ENCODE peak calls at places on chromosomes 11 and 22, in six cellular contexts. E is left lung, D is ovary, G is fibroblast of lung, N is uterus, Q is sigmoid colon. A is an unnamed sample.

GRCh38 chr11:75853971-75854370 is 39.0 kb downstream of the UVRAG start:
- DNase-seq in G (no peak), D (no peak), N (no peak), Q (no peak), E (no peak), A (no peak)

GRCh38 chr11:118689503-118689851 is 10.0 kb upstream of the TREH start:
- DNase-seq in N (peak; percentile 20), D (no peak), G (no peak), E (no peak), Q (no peak), A (no peak)

GRCh38 chr22:42908082-42908746 is 51.1 kb upstream of the ARFGAP3 start:
- DNase-seq in G (no peak), N (no peak), Q (no peak), D (no peak), E (no peak), A (no peak)

GRCh38 chr11:125445731-125446130 is 50.3 kb downstream of the FEZ1 start:
- DNase-seq in E (no peak), G (no peak), D (no peak), N (no peak), Q (peak; percentile 40), A (no peak)

GRCh38 chr22:41966607-41967240 is 2.5 kb upstream of the SEPTIN3 start:
- DNase-seq in E (no peak), Q (no peak), G (peak; percentile 88), D (no peak), N (no peak), A (peak; percentile 52)

GRCh38 chr22:47002692-47003091 is 240.2 kb downstream of the TBC1D22A start:
- DNase-seq in E (no peak), D (no peak), Q (peak; percentile 34), G (no peak), N (no peak), A (no peak)

GRCh38 chr22:39176067-39176621 is 23.7 kb upstream of the CBX7 start:
- DNase-seq in Q (peak; percentile 88), G (peak; percentile 43), D (peak; percentile 77), N (peak; percentile 72), E (peak; percentile 49), A (no peak)

GRCh38 chr11:12705874-12706273 is 31.7 kb downstream of the TEAD1 start:
- DNase-seq in D (no peak), N (no peak), E (no peak), Q (no peak), G (peak; percentile 76), A (no peak)

GRCh38 chr11:23540101-23540561 is 679.9 kb upstream of the CCDC179 start:
- DNase-seq in G (peak; percentile 53), N (no peak), Q (peak; percentile 44), D (no peak), E (no peak), A (no peak)

GRCh38 chr22:40436460-40437431 is 66.4 kb downstream of the SGSM3 start:
- DNase-seq in D (peak; percentile 39), Q (no peak), E (no peak), G (peak; percentile 80), N (peak; percentile 43), A (peak; percentile 61)

GRCh38 chr11:78961938-78962701 is 387.5 kb upstream of the NARS2 start:
- DNase-seq in N (no peak), E (no peak), Q (no peak), D (no peak), G (peak; percentile 69), A (no peak)

GRCh38 chr11:100741866-100742625 is 55.0 kb downstream of the ARHGAP42 start:
- DNase-seq in N (no peak), Q (no peak), E (no peak), G (peak; percentile 65), D (no peak), A (no peak)

GRCh38 chr11:41461057-41461681 is 1.7 kb upstream of the LRRC4C start:
- DNase-seq in E (no peak), G (no peak), N (no peak), D (no peak), Q (no peak), A (no peak)

GRCh38 chr11:108592591-108593213 is 866 bp downstream of the EXPH5 start:
- DNase-seq in E (no peak), D (peak; percentile 10), N (peak; percentile 31), G (no peak), Q (no peak), A (peak; percentile 33)

GRCh38 chr22:25898707-25899365 is 156.8 kb downstream of the MYO18B start:
- DNase-seq in Q (no peak), E (no peak), N (no peak), G (no peak), D (no peak), A (no peak)

GRCh38 chr22:37314315-37315046 is 32.2 kb downstream of the CYTH4 start:
- DNase-seq in D (no peak), Q (no peak), G (no peak), N (no peak), E (no peak), A (peak; percentile 50)

GRCh38 chr22:43926349-43926710 is 2.7 kb downstream of the PNPLA3 start:
- DNase-seq in N (no peak), Q (no peak), D (no peak), G (no peak), E (no peak), A (no peak)
- H3K4me1 ChIP-seq in N (no peaks in the 10 kb centered on the region), Q (peaks cover 12% of the 10 kb centered on the region), D (peaks cover 2% of the 10 kb centered on the region), G (peaks cover 16% of the 10 kb centered on the region), E (peaks cover 7% of the 10 kb centered on the region), A (no peaks in the 10 kb centered on the region)

DNA sequence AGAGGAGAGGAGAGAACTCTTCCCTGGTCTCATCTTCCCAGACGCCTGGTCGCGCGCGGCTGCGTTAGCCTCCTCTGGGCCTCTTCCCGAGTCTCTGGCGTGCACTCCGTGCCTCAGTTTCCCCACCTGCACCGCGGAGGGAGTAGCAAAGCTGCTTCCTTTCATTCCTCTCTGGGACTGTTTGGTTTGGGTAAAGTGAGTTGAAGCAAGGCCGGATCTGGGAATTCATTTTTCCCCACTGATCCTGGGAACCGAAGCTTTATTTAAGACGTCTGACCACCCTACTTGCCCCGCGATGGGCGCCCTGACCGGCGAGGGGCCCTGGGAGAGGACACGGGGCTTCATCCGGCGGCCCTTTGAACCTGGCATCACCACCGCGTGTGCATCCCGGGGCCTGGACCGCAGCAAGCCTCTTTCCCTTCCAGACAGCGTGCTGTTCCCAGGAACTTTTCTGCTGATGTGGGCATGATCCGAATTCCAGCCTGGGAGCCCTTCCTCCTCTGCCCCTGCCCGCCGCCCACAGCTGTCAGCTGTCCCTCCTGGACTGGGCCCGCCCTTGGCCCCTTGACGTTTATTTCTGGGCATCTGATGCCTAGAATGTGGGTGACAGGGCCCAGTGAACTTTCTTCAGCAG is 758 bp downstream of the LDLRAD3 start:
- DNase-seq in G (peak; percentile 54), D (peak; percentile 14), Q (no peak), E (no peak), N (no peak), A (no peak)
- H3K27ac ChIP-seq in G (peak overlapping the region; percentile 18), D (peak overlapping the region; percentile 47), Q (no peak overlapping the region), E (no peak overlapping the region), N (peak overlapping the region; percentile 74), A (no peak overlapping the region)

GRCh38 chr22:22851969-22852368 is 35.6 kb upstream of the IGLL5 start:
- DNase-seq in E (no peak), Q (no peak), N (no peak), D (no peak), G (no peak), A (no peak)
- H3K4me1 ChIP-seq in E (no peaks in the 10 kb centered on the region), Q (no peaks in the 10 kb centered on the region), N (no peaks in the 10 kb centered on the region), D (no peaks in the 10 kb centered on the region), G (no peaks in the 10 kb centered on the region), A (peaks cover 12% of the 10 kb centered on the region)

GRCh38 chr11:113876798-113877672 is 1.7 kb upstream of the USP28 start:
- DNase-seq in N (no peak), D (no peak), G (no peak), E (no peak), Q (no peak), A (no peak)
- H3K27ac ChIP-seq in N (no peak overlapping the region), D (no peak overlapping the region), G (no peak overlapping the region), E (no peak overlapping the region), Q (no peak overlapping the region), A (no peak overlapping the region)

DNA sequence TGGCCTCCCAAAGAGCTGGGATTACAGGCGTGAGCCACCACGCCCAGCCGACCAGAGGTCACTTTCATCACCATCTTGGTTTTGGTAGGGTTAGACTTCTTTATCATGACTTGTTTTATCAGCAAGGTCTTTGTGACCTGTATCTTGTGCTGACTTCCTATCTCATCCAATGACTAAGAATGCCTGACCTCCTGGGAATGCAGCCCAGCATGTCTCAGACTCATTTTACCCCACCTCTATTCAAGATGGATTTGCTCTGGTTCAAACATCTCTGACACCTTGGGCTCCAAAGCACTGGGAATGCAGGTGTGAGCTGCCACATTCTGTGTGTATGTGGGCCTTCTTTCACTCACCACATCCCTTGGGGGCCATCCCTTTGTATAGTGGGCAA is 5.1 kb upstream of the TALDO1 start:
- DNase-seq in Q (no peak), D (no peak), N (no peak), E (no peak), G (no peak), A (no peak)
- H3K4me1 ChIP-seq in Q (peaks cover 7% of the 10 kb centered on the region), D (peaks cover 7% of the 10 kb centered on the region), N (no peaks in the 10 kb centered on the region), E (peaks cover 5% of the 10 kb centered on the region), G (no peaks in the 10 kb centered on the region), A (peaks cover 18% of the 10 kb centered on the region)

GRCh38 chr11:3086671-3087150 is 29.5 kb upstream of the CARS1 start:
- DNase-seq in Q (no peak), D (peak; percentile 11), G (no peak), E (no peak), N (no peak), A (no peak)

GRCh38 chr11:3086114-3086513 is 28.9 kb upstream of the CARS1 start:
- DNase-seq in D (no peak), E (no peak), N (no peak), Q (no peak), G (no peak), A (no peak)

GRCh38 chr11:3087373-3087772 is 30.1 kb upstream of the CARS1 start:
- DNase-seq in Q (no peak), D (peak; percentile 7), G (no peak), E (no peak), N (no peak), A (no peak)

GRCh38 chr11:3083321-3083720 is 26.1 kb upstream of the CARS1 start:
- DNase-seq in N (no peak), D (no peak), G (no peak), Q (no peak), E (no peak), A (no peak)

DNA sequence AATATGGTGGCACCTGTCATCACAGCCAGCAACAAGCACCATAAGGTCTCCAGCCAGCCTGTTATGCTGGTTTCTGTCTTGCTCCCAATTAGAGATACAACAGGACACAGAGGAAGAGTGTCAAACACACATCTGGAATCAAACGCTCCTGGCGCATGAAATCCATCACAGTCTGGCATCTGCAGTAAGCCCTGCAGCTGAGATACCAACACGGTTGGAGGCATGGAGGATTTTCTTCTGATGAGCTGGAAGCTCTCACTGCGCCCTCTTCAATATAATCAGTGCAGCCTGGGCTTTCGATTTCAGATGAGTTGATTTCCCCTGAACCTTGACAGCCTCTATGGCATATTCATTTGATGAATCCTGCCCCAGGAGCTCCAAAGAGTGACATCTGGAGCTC is 27.8 kb upstream of the CARS1 start:
- DNase-seq in N (no peak), Q (no peak), D (no peak), G (no peak), E (no peak), A (no peak)
- H3K27ac ChIP-seq in N (no peak overlapping the region), Q (no peak overlapping the region), D (no peak overlapping the region), G (no peak overlapping the region), E (no peak overlapping the region), A (no peak overlapping the region)

GRCh38 chr11:66315921-66316811 is 678 bp downstream of the CD248 start:
- DNase-seq in E (no peak), Q (no peak), N (peak; percentile 38), G (no peak), D (no peak), A (no peak)
- H3K4me1 ChIP-seq in E (peaks cover 14% of the 10 kb centered on the region), Q (peaks cover 67% of the 10 kb centered on the region), N (peaks cover 16% of the 10 kb centered on the region), G (peaks cover 19% of the 10 kb centered on the region), D (peaks cover 33% of the 10 kb centered on the region), A (peaks cover 43% of the 10 kb centered on the region)